ENCODE peak calls at places on chromosomes 3 and 15, in five cellular contexts. J, T, S, R and A are unnamed samples.

GRCh38 chr15:45112592-45113379 is 1.2 kb downstream of the DUOX2 start:
- DNase-seq in J (no peak), T (no peak), S (no peak), R (no peak), A (no peak)

GRCh38 chr3:107797586-107797985 is 274.8 kb downstream of the BBX start:
- DNase-seq in J (no peak), T (no peak), S (no peak), R (no peak), A (no peak)

GRCh38 chr3:47856669-47857068 is 53.7 kb downstream of the DHX30 start:
- DNase-seq in J (no peak), T (no peak), S (no peak), R (no peak), A (no peak)

GRCh38 chr3:62101488-62101887 is 271.9 kb downstream of the FEZF2 start:
- DNase-seq in J (no peak), T (no peak), S (no peak), R (no peak), A (no peak)

GRCh38 chr3:61858054-61858453 is 296.7 kb downstream of the PTPRG start:
- DNase-seq in J (no peak), T (no peak), S (no peak), R (no peak), A (no peak)

GRCh38 chr15:65870889-65871533 is 1.7 kb downstream of the RAB11A start:
- DNase-seq in J (no peak), T (no peak), S (no peak), R (no peak), A (no peak)

GRCh38 chr3:162007722-162008121 is 511.1 kb downstream of the OTOL1 start:
- DNase-seq in J (no peak), T (no peak), S (no peak), R (no peak), A (no peak)

GRCh38 chr15:99729920-99730319 is 3.3 kb downstream of the LYSMD4 start:
- DNase-seq in J (peak; percentile 13), T (no peak), S (peak; percentile 38), R (no peak), A (no peak)

GRCh38 chr3:71430941-71431552 is 152.5 kb downstream of the FOXP1 start:
- DNase-seq in J (no peak), T (no peak), S (no peak), R (no peak), A (no peak)

GRCh38 chr15:60507596-60508424 is 28.9 kb upstream of the ICE2 start:
- DNase-seq in J (no peak), T (no peak), S (peak; percentile 38), R (peak; percentile 69), A (no peak)

GRCh38 chr15:70431854-70432253 is 331.5 kb downstream of the UACA start:
- DNase-seq in J (no peak), T (no peak), S (no peak), R (no peak), A (no peak)

GRCh38 chr3:21447471-21448205 is 303.4 kb downstream of the ZNF385D start:
- DNase-seq in J (no peak), T (no peak), S (no peak), R (no peak), A (no peak)

GRCh38 chr3:58581328-58582091 is 4.3 kb upstream of the FAM107A start:
- DNase-seq in J (no peak), T (no peak), S (no peak), R (no peak), A (no peak)
- H3K4me3 ChIP-seq in J (no peak overlapping the region), T (no peak overlapping the region), S (no peak overlapping the region), R (no peak overlapping the region), A (no peak overlapping the region)

GRCh38 chr3:40841131-40841530 is 316.4 kb downstream of the ZNF621 start:
- DNase-seq in J (no peak), T (no peak), S (no peak), R (no peak), A (no peak)

GRCh38 chr3:40843208-40843624 is 318.5 kb downstream of the ZNF621 start:
- DNase-seq in J (no peak), T (no peak), S (no peak), R (no peak), A (no peak)

GRCh38 chr3:40841570-40842109 is 316.9 kb downstream of the ZNF621 start:
- DNase-seq in J (no peak), T (no peak), S (no peak), R (no peak), A (no peak)

GRCh38 chr3:40843851-40844548 is 319.2 kb downstream of the ZNF621 start:
- DNase-seq in J (no peak), T (no peak), S (no peak), R (no peak), A (no peak)

DNA sequence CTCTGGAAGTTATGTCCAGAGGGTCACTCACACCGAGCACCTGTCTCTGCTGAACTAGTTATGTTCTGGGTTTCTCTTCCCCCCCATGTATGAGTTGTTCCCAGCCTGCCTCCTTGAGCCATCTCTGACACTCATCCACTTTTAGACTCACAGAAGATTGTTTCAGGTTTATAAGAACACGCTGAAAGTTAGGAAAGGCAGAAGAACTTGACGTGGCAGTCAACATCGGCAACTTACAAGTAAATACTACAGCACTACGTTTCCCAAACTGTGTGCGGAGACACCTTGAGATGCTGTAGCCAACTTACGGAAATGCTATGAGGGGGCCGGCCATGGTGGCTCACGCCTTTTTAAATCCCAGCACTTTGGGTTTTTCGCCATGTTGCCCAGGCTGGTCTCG is 318.0 kb downstream of the ZNF621 start:
- DNase-seq in J (no peak), T (no peak), S (no peak), R (no peak), A (peak; percentile 60)
- TF ChIP-seq POLR2AphosphoS5 in J (no peak), T (no peak), S (no peak), R (no peak), A (no peak)

GRCh38 chr3:53258600-53259426 is 3.0 kb upstream of the TKT start:
- DNase-seq in J (no peak), T (no peak), S (no peak), R (no peak), A (no peak)
- H3K4me3 ChIP-seq in J (no peak overlapping the region), T (no peak overlapping the region), S (no peak overlapping the region), R (no peak overlapping the region), A (no peak overlapping the region)

DNA sequence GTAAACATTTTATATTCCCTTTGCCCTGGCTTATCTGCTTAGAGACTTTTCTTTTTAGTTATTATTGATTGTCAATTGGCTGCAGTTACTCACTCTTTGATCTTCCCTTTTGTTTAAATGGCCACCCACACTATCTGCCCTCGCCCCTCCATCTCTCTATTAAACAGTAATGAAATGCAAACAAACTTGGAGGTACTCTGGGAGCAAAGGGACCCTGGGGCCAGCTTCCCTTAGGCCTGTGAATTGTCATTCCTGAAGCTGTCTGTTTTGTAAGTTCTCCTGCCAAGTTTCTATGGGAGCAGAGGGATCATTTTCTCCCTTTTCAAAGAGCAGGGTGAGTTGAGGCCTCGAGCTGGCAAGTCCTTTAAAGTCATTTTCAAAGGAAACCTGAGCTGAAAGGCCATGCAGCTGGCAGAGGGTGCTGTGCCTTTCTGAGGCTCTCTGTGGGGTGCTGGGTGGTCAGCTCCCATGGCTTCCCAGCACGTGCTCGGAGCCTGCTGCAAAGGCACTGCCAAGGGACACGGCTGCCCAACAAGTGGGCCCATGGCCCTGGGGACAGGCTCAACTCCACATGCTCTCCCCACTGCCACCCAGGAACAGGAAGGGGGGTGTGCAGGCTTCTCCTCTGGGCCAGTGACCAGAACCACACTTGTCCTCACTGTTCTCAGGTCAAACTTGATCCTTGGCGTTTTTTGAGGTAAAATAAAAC is 17.4 kb upstream of the RTP2 start:
- DNase-seq in J (no peak), T (no peak), S (no peak), R (no peak), A (no peak)
- TF ChIP-seq POLR2AphosphoS5 in J (no peak), T (no peak), S (no peak), R (peak; percentile 50), A (no peak)

DNA sequence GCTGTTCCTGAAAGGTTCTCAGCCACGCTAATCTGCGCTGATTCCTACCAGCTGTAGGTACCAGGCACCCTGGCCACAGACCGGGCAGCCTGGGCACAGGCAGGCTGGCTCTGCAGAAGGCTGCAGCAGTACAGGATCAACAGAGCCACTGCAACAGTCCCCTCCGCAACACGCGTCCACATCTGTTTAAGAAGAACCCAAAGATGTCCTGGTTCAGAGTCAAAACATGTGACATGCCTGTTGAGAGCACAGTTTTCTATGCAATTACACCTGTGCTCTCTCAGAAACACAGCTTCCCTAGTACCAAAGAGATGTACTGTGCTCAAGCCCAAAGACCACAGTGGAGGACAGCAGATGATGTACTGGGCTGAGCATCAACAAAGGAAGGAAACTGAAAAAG is 18.8 kb downstream of the LRIG1 start:
- DNase-seq in J (no peak), T (no peak), S (no peak), R (no peak), A (no peak)
- H3K4me3 ChIP-seq in J (no peak overlapping the region), T (no peak overlapping the region), S (peak overlapping the region; percentile 17), R (no peak overlapping the region), A (no peak overlapping the region)

GRCh38 chr15:67030036-67030762 is 35.2 kb upstream of the SMAD3 start:
- DNase-seq in J (no peak), T (no peak), S (no peak), R (peak; percentile 28), A (no peak)
- TF ChIP-seq POLR2AphosphoS5 in J (no peak), T (no peak), S (no peak), R (no peak), A (no peak)

DNA sequence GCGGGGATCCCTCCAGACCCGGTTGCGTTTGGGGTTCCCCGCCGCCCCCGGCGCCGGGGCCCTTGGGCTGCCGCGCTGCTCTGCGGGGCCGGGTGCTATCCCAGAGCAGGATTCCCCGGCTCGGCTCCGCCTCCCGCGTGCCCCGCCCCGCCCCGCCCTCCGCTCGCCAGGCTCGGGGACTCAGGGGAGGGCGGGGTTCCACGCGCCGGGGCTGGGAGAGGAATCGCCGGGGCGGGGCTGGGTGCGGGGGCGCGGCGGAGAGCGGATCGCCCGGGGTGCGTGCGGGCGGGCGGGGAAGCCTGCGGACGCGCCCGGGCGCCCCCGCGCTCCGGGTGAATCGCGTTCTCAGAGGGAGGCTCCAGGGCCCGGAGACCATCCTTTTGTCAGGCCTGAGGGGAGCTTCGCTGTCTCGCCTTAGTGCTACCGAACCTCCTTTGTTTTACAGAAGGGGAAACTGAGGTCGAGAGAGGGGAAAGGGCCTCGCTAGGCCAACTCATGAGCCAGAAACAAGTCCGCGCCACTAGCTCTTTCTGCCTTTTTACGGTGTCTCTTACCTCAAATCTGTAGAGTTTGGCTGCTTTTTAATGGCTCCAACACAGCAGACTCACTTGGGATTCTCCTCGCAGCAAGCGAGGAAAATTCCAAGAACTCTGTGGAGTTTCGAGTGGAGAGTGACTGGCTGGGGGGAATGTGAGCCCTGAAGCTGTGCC is at the start of gene TMEM158:
- DNase-seq in J (no peak), T (peak; percentile 87), S (peak; percentile 81), R (peak; percentile 88), A (no peak)
- H3K4me3 ChIP-seq in J (peak within 1 kb of the TSS; percentile 52), T (peak within 1 kb of the TSS; percentile 69), S (peak within 1 kb of the TSS; percentile 59), R (peak within 1 kb of the TSS; percentile 30), A (peak within 1 kb of the TSS; percentile 48)

DNA sequence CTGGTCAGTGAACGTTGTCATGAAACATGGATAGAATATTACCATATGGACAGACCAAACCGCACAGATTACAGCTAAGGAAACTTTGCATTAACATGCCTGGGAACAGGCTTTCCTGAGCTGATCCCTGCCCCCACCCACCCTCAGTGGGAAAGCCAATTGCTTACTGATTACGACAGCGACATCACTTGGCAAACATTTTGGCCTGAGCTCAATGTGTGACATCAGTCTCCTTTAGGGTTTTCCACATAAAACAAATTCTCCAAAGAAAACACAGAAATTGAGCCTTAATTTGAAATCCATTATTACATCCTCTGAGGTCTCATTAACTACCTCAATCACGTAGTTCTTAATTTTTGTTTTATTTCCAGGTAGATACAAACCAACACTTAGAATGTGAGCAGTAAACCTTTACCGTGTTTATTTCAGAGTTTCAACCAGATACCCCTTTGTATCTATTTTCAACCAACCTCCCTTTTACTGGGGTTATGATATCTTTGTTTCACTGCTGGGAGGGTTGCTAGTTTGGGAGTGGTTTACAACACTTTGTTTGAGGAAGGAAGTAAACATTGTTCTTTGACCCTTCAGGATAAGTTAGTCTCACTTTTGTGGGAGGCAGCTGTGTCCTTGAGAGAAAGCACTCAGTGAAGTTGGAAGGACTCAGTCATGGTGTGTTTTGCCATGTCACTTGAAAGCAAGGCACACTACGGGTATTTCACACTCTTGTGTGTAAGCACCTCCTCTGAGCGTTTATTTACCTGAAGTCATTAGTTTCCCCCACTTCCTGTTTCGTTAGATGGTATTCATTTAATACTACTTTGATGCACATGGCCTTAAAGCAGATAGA is 103.1 kb downstream of the CMSS1 start:
- DNase-seq in J (no peak), T (peak; percentile 86), S (peak; percentile 51), R (peak; percentile 86), A (no peak)
- TF ChIP-seq POLR2AphosphoS5 in J (no peak), T (no peak), S (peak; percentile 48), R (no peak), A (no peak)